ENCODE peak calls at places on chromosomes 13 and 19, in nine cellular contexts. P is body of pancreas; K is mammary epithelial cell; A is CD4-positive, CD25-positive, alpha-beta regulatory T cell; R is uterus; U is heart right ventricle; X is OCI-LY7; M is thoracic aorta; V is WERI-Rb-1. Q is an unnamed sample.

GRCh38 chr13:44934724-44935123 is 54.5 kb downstream of the NUFIP1 start:
- DNase-seq in P (no peak), K (peak; percentile 73), A (peak; percentile 12), R (no peak), U (no peak), X (no peak), M (no peak), V (no peak), Q (no peak)

GRCh38 chr19:7386308-7386707 is 37.6 kb downstream of the ARHGEF18 start:
- DNase-seq in P (no peak), K (no peak), A (no peak), R (no peak), U (no peak), X (no peak), M (no peak), V (peak; percentile 51), Q (no peak)

GRCh38 chr19:4575267-4575793 is 15.8 kb upstream of the SEMA6B start:
- DNase-seq in P (peak; percentile 51), K (peak; percentile 69), A (no peak), R (peak; percentile 47), U (peak; percentile 90), X (no peak), M (no peak), V (no peak), Q (peak; percentile 63)

GRCh38 chr13:110713642-110713952 is at the start of gene ING1:
- DNase-seq in P (no peak), K (no peak), A (no peak), R (no peak), U (no peak), X (no peak), M (no peak), V (peak; percentile 94), Q (no peak)

GRCh38 chr13:98478134-98479129 is 98.5 kb downstream of the STK24 start:
- DNase-seq in P (no peak), K (peak; percentile 56), A (no peak), R (no peak), U (no peak), X (peak; percentile 6), M (no peak), V (peak; percentile 97), Q (no peak)

GRCh38 chr13:104984296-104984818 is 1551.1 kb downstream of the EFNB2 start:
- DNase-seq in P (peak; percentile 33), K (peak; percentile 4), A (peak; percentile 4), R (no peak), U (peak; percentile 50), X (no peak), M (no peak), V (no peak), Q (no peak)

GRCh38 chr13:38366954-38367645 is 17.4 kb downstream of the UFM1 start:
- DNase-seq in P (no peak), K (peak; percentile 74), A (no peak), R (no peak), U (no peak), X (no peak), M (no peak), V (no peak), Q (no peak)

GRCh38 chr13:33015791-33016323 is 366 bp upstream of the KL start:
- DNase-seq in P (peak; percentile 18), K (no peak), A (no peak), R (peak; percentile 17), U (peak; percentile 29), X (no peak), M (no peak), V (peak; percentile 16), Q (no peak)

GRCh38 chr19:44066305-44066704 is 5.7 kb upstream of the ZNF284 start:
- DNase-seq in P (no peak), K (no peak), A (no peak), R (no peak), U (no peak), X (no peak), M (no peak), V (no peak), Q (no peak)

GRCh38 chr13:97567510-97568243 is 133.7 kb downstream of the RAP2A start:
- DNase-seq in P (peak; percentile 56), K (peak; percentile 61), A (no peak), R (no peak), U (no peak), X (no peak), M (no peak), V (no peak), Q (no peak)

GRCh38 chr13:26025196-26025595 is 26.6 kb downstream of the SHISA2 start:
- DNase-seq in P (no peak), K (no peak), A (no peak), R (no peak), U (no peak), X (no peak), M (no peak), V (no peak), Q (no peak)

GRCh38 chr19:15123900-15124299 is 16.7 kb downstream of the SYDE1 start:
- DNase-seq in P (peak; percentile 78), K (no peak), A (no peak), R (peak; percentile 37), U (peak; percentile 84), X (no peak), M (no peak), V (no peak), Q (no peak)

GRCh38 chr13:52353116-52353718 is 52.8 kb downstream of the THSD1 start:
- DNase-seq in P (no peak), K (peak; percentile 35), A (no peak), R (no peak), U (no peak), X (no peak), M (no peak), V (no peak), Q (no peak)

GRCh38 chr13:114097893-114098688 is 34.3 kb downstream of the RASA3 start:
- DNase-seq in P (peak; percentile 4), K (no peak), A (no peak), R (peak; percentile 14), U (no peak), X (no peak), M (no peak), V (peak; percentile 10), Q (no peak)

GRCh38 chr13:26621731-26622401 is 64.4 kb downstream of the WASF3 start:
- DNase-seq in P (no peak), K (no peak), A (no peak), R (no peak), U (no peak), X (no peak), M (no peak), V (no peak), Q (no peak)

GRCh38 chr13:40101708-40102359 is 446.4 kb downstream of the COG6 start:
- DNase-seq in P (no peak), K (peak; percentile 65), A (peak; percentile 73), R (no peak), U (no peak), X (peak; percentile 74), M (no peak), V (no peak), Q (no peak)

GRCh38 chr19:27777726-27778125 is 1435.2 kb downstream of the UQCRFS1 start:
- DNase-seq in P (no peak), K (no peak), A (no peak), R (no peak), U (no peak), X (peak; percentile 25), M (no peak), V (peak; percentile 28), Q (no peak)

GRCh38 chr13:33017410-33017929 is 1.2 kb downstream of the KL start:
- DNase-seq in P (no peak), K (peak; percentile 31), A (peak; percentile 65), R (peak; percentile 18), U (peak; percentile 62), X (peak; percentile 30), M (no peak), V (peak; percentile 28), Q (no peak)

GRCh38 chr19:56103027-56103614 is 18.0 kb downstream of the ZNF787 start:
- DNase-seq in P (no peak), K (no peak), A (no peak), R (no peak), U (no peak), X (no peak), M (no peak), V (no peak), Q (no peak)
- H3K27ac ChIP-seq in P (no peak overlapping the region), K (no peak overlapping the region), A (no peak overlapping the region), R (no peak overlapping the region), U (no peak overlapping the region), X (no peak overlapping the region), M (no peak overlapping the region), V (no peak overlapping the region), Q (no peak overlapping the region)

DNA sequence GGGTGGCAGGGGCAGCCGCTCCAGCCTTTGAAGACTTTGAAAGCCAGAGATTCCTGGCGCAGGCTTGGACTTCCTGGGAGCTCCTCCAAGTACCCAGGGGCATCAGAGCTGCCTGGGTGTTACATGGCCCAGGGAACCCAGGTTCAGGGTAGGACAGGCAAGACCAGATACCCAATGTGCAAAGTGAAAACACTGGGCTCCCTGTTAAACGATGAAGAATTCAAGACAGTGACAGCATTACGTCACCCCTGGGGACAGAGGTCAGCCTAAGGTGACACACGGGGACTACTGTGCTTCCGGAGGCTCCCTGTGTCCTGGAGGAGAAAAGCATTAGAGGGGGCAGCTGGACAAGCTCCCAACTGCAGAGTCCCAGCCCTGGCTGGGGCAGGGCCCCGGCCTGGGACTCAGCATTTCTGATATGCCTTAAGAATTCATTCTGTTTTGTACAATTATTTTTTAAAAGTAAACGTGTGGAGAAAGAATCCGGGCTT is 5.7 kb downstream of the ARRDC2 start:
- DNase-seq in P (no peak), K (no peak), A (no peak), R (no peak), U (peak; percentile 38), X (no peak), M (no peak), V (no peak), Q (no peak)
- H3K27ac ChIP-seq in P (peak overlapping the region; percentile 68), K (no peak overlapping the region), A (peak overlapping the region; percentile 76), R (no peak overlapping the region), U (peak overlapping the region; percentile 58), X (no peak overlapping the region), M (peak overlapping the region; percentile 55), V (no peak overlapping the region), Q (no peak overlapping the region)

GRCh38 chr19:13068064-13068807 is 34.4 kb downstream of the LYL1 start:
- DNase-seq in P (no peak), K (no peak), A (no peak), R (peak; percentile 59), U (no peak), X (no peak), M (no peak), V (no peak), Q (no peak)
- H3K27ac ChIP-seq in P (no peak overlapping the region), K (no peak overlapping the region), A (no peak overlapping the region), R (peak overlapping the region; percentile 53), U (peak overlapping the region; percentile 79), X (no peak overlapping the region), M (peak overlapping the region; percentile 99), V (no peak overlapping the region), Q (peak overlapping the region; percentile 49)

DNA sequence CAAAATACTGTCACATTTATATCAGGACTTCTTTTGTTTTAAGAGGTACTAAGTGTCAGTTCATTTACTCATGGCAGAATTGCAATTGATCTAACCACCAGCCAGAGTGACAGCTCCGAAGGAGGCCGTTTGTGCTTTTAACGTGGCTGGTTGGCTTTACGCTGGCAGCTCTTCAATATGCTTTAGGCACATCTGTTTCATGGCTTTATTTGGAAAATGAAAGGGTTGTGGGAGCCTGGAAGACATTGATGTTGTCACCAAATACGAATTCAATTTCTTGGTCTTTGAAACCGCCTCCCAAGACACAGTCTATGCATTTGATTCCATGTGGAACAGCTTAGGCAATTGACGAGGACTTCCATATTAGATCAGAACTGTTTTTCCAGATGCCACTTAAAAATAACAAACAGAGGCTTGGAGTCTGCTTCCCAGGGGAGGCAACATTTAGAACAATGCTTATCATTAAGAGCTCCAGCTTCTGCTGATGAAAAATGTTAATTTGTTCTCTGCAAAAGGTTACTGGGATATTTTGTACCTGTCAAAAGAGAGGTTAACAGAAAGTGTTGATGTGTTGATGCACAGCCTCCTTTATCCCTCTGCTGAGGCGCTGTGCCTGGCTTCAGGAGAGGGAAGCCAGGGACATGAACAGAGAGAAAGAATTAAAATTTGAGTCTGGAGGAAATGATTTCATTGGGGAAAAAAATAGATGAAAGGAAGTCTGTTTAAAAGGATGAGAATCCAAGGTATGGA is 64.0 kb upstream of the TNFRSF19 start:
- DNase-seq in P (no peak), K (no peak), A (no peak), R (no peak), U (no peak), X (no peak), M (no peak), V (no peak), Q (no peak)
- H3K27ac ChIP-seq in P (no peak overlapping the region), K (no peak overlapping the region), A (no peak overlapping the region), R (peak overlapping the region; percentile 69), U (peak overlapping the region; percentile 41), X (no peak overlapping the region), M (no peak overlapping the region), V (no peak overlapping the region), Q (no peak overlapping the region)